ENCODE peak calls at places on chromosome 19, in seven cellular contexts. I is activated T-helper 1 cell treated with anti-CD3 and anti-CD28 coated beads, Interleukin-2, amount 50 U/mL, for 16 hours; X is AG10803; P is adipocyte; A is foreskin melanocyte; J is stimulated activated CD4-positive, alpha-beta T cell treated with anti-CD3 and anti-CD28 coated beads, Interleukin-12 subunit alpha, Interleukin-12 subunit beta, amount 100 ng/mL, for 24 hours; S is AG04450. Q is an unnamed sample.

GRCh38 chr19:58336820-58337219 is 10.0 kb downstream of the ZSCAN22 start:
- DNase-seq in X (no peak), I (no peak), S (no peak), P (no peak), A (no peak), J (no peak), Q (no peak)

GRCh38 chr19:52170304-52170703 is 1.1 kb downstream of the ZNF836 start:
- DNase-seq in I (no peak), S (no peak), J (no peak), P (peak), X (no peak), A (no peak), Q (peak)

GRCh38 chr19:2167896-2168618 is 4.3 kb downstream of the DOT1L start:
- DNase-seq in A (no peak), I (no peak), S (no peak), X (peak), P (peak), J (no peak), Q (peak)

GRCh38 chr19:55477905-55478304 is 1.5 kb downstream of the ZNF628 start:
- DNase-seq in I (no peak), X (no peak), A (no peak), P (no peak), J (no peak), S (no peak), Q (no peak)

GRCh38 chr19:15374796-15375440 is 4.7 kb downstream of the AKAP8 start:
- DNase-seq in S (no peak), J (no peak), P (no peak), I (no peak), A (no peak), X (no peak), Q (no peak)

GRCh38 chr19:16726916-16727315 is 7.3 kb downstream of the NWD1 start:
- DNase-seq in A (no peak), I (no peak), S (no peak), J (no peak), P (no peak), X (no peak), Q (no peak)

GRCh38 chr19:50399368-50399745 is 15.2 kb downstream of the POLD1 start:
- DNase-seq in S (no peak), P (no peak), I (no peak), A (no peak), J (no peak), X (no peak), Q (no peak)

GRCh38 chr19:29878973-29879654 is 62.9 kb upstream of the URI1 start:
- DNase-seq in J (no peak), I (no peak), A (peak), X (peak), S (no peak), P (no peak), Q (peak)

GRCh38 chr19:57934820-57935665 is at the start of gene ZNF418:
- DNase-seq in J (no peak), S (peak), I (no peak), X (peak), P (peak), A (peak), Q (peak)

GRCh38 chr19:58346961-58347929 is 6.0 kb downstream of the A1BG start:
- DNase-seq in S (no peak), J (peak), A (peak), P (peak), X (peak), I (peak), Q (peak)

GRCh38 chr19:3276341-3276799 is 51.9 kb downstream of the CELF5 start:
- DNase-seq in J (no peak), X (no peak), I (no peak), S (no peak), P (no peak), A (no peak), Q (no peak)

GRCh38 chr19:35533822-35534521 is 716 bp downstream of the GAPDHS start:
- DNase-seq in J (no peak), X (peak), A (no peak), P (no peak), I (peak), S (no peak), Q (peak)

GRCh38 chr19:1884719-1885334 is 469 bp downstream of the ABHD17A start:
- DNase-seq in S (no peak), P (peak), A (no peak), X (no peak), I (no peak), J (no peak), Q (peak)

GRCh38 chr19:12648088-12648487 is 18.5 kb downstream of the MAN2B1 start:
- DNase-seq in J (no peak), S (no peak), P (no peak), I (no peak), A (no peak), X (no peak), Q (no peak)

GRCh38 chr19:29145756-29146155 is 67.2 kb downstream of the UQCRFS1 start:
- DNase-seq in X (no peak), A (no peak), P (no peak), J (no peak), S (no peak), I (no peak), Q (no peak)

GRCh38 chr19:48608798-48609263 is 2.3 kb downstream of the SPACA4 start:
- DNase-seq in I (no peak), A (no peak), X (peak), P (peak), S (no peak), J (no peak), Q (peak)

GRCh38 chr19:38323276-38323675 is 3.6 kb downstream of the KCNK6 start:
- DNase-seq in J (no peak), P (no peak), X (no peak), S (no peak), I (no peak), A (no peak), Q (peak)

GRCh38 chr19:9523885-9524474 is 14.5 kb downstream of the ZNF426 start:
- DNase-seq in A (no peak), I (no peak), P (peak), S (no peak), J (no peak), X (no peak), Q (peak)

GRCh38 chr19:1582201-1582600 is 10.5 kb downstream of the MBD3 start:
- DNase-seq in P (no peak), I (no peak), A (no peak), J (no peak), S (no peak), X (no peak), Q (no peak)

GRCh38 chr19:53076984-53077383 is 26.2 kb downstream of the ZNF160 start:
- DNase-seq in A (no peak), X (peak), I (no peak), J (no peak), S (no peak), P (peak), Q (peak)

GRCh38 chr19:49469828-49470614 is 4.0 kb upstream of the FLT3LG start:
- DNase-seq in X (no peak), S (no peak), P (no peak), J (no peak), A (no peak), I (peak), Q (no peak)

GRCh38 chr19:45913874-45914830 is at the start of gene NANOS2:
- DNase-seq in I (no peak), S (no peak), J (no peak), A (no peak), P (no peak), X (no peak), Q (no peak)

GRCh38 chr19:9789066-9789465 is 20.5 kb upstream of the ZNF846 start:
- DNase-seq in A (no peak), P (no peak), X (no peak), S (no peak), I (no peak), J (no peak), Q (no peak)

GRCh38 chr19:10699650-10700335 is 1.4 kb upstream of the QTRT1 start:
- DNase-seq in S (peak), A (no peak), P (peak), X (peak), J (peak), I (peak), Q (peak)

GRCh38 chr19:33469171-33470039 is 52.2 kb downstream of the PEPD start:
- DNase-seq in I (no peak), X (no peak), P (no peak), S (no peak), J (no peak), A (no peak), Q (no peak)

GRCh38 chr19:2270157-2270571 is 11.8 kb downstream of the PEAK3 start:
- DNase-seq in S (no peak), A (no peak), J (no peak), I (no peak), X (peak), P (peak), Q (peak)

GRCh38 chr19:42655748-42656147 is 61.0 kb upstream of the CEACAM8 start:
- DNase-seq in X (no peak), J (no peak), I (no peak), A (peak), S (no peak), P (no peak), Q (peak)

GRCh38 chr19:30815889-30816580 is 443.9 kb downstream of the ZNF536 start:
- DNase-seq in P (no peak), I (no peak), S (no peak), J (no peak), A (no peak), X (no peak), Q (no peak)

GRCh38 chr19:47839913-47840312 is 18.2 kb downstream of the CRX start:
- DNase-seq in I (no peak), J (no peak), X (no peak), A (no peak), P (no peak), S (no peak), Q (peak)

GRCh38 chr19:1489463-1489971 is 633 bp downstream of the PCSK4 start:
- DNase-seq in I (no peak), J (no peak), A (no peak), P (no peak), S (no peak), X (no peak), Q (no peak)

Q was measured in GM23248.